ENCODE peak calls at places on chromosomes 1 and 21, in four cellular contexts. N is K562, L is IMR-90, D is body of pancreas. I is an unnamed sample.

GRCh38 chr1:246698466-246699094 is 25.6 kb upstream of the SCCPDH start:
- DNase-seq in D (no peak), L (no peak), N (no peak), I (no peak)

GRCh38 chr1:23865543-23865930 is 2.6 kb downstream of the FUCA1 start:
- DNase-seq in N (no peak), L (peak), D (peak), I (no peak)

GRCh38 chr1:244801246-244801645 is 34.2 kb upstream of the COX20 start:
- DNase-seq in D (peak), N (peak), L (peak), I (no peak)

GRCh38 chr1:26318338-26319064 is 743 bp downstream of the CD52 start:
- DNase-seq in D (no peak), N (peak), L (no peak), I (no peak)

GRCh38 chr21:16211339-16212303 is 481.8 kb downstream of the USP25 start:
- DNase-seq in L (peak), D (no peak), N (no peak), I (no peak)

GRCh38 chr1:217620814-217621213 is 10.1 kb downstream of the GPATCH2 start:
- DNase-seq in L (no peak), D (no peak), N (no peak), I (no peak)

GRCh38 chr1:215188302-215188950 is 105.9 kb downstream of the KCNK2 start:
- DNase-seq in L (peak), N (no peak), D (no peak), I (no peak)

GRCh38 chr1:214259353-214259982 is 21.5 kb upstream of the SMYD2 start:
- DNase-seq in L (peak), N (no peak), D (no peak), I (no peak)

GRCh38 chr1:29172415-29172814 is 9.3 kb downstream of the SRSF4 start:
- DNase-seq in N (no peak), D (no peak), L (no peak), I (no peak)

GRCh38 chr1:21518774-21519455 is 9.7 kb downstream of the ALPL start:
- DNase-seq in D (no peak), L (no peak), N (no peak), I (no peak)

GRCh38 chr21:39094847-39095525 is 88.3 kb downstream of the PSMG1 start:
- DNase-seq in N (peak), D (no peak), L (peak), I (no peak)

GRCh38 chr1:42681771-42682483 is at the start of gene YBX1:
- DNase-seq in D (peak), N (peak), L (peak), I (peak)

GRCh38 chr1:233394860-233395717 is 67.6 kb downstream of the MAP3K21 start:
- DNase-seq in L (peak), D (peak), N (peak), I (no peak)

GRCh38 chr21:16709866-16710550 is 802.8 kb upstream of the CXADR start:
- DNase-seq in N (no peak), D (no peak), L (peak), I (peak)

GRCh38 chr1:208298593-208299233 is 54.5 kb upstream of the PLXNA2 start:
- DNase-seq in N (no peak), L (no peak), D (peak), I (no peak)

GRCh38 chr1:37497832-37498231 is 16.7 kb downstream of the MEAF6 start:
- DNase-seq in D (peak), L (no peak), N (no peak), I (no peak)

GRCh38 chr1:111754964-111755320 is 759 bp upstream of the DDX20 start:
- DNase-seq in N (peak), L (peak), D (peak), I (peak)

GRCh38 chr1:222617367-222617951 is 438 bp upstream of the MIA3 start:
- DNase-seq in D (peak), N (peak), L (peak), I (peak)

GRCh38 chr1:182515556-182515955 is 65.6 kb downstream of the RGSL1 start:
- DNase-seq in N (no peak), L (no peak), D (no peak), I (no peak)

GRCh38 chr21:42424848-42425602 is 21.3 kb downstream of the UBASH3A start:
- DNase-seq in N (no peak), D (no peak), L (no peak), I (no peak)

GRCh38 chr1:201945157-201945556 is 1.2 kb downstream of the LMOD1 start:
- DNase-seq in D (no peak), L (no peak), N (peak), I (no peak)

GRCh38 chr21:43912910-43913309 is 47.9 kb downstream of the AGPAT3 start:
- DNase-seq in D (no peak), L (no peak), N (no peak), I (no peak)

GRCh38 chr1:151547119-151547899 is 7.2 kb downstream of the TUFT1 start:
- DNase-seq in L (peak), D (peak), N (no peak), I (peak)

GRCh38 chr1:18770799-18771198 is 88.7 kb downstream of the TAS1R2 start:
- DNase-seq in D (no peak), L (no peak), N (no peak), I (no peak)

GRCh38 chr1:76374111-76374510 is 299.6 kb downstream of the ST6GALNAC3 start:
- DNase-seq in D (no peak), L (no peak), N (no peak), I (no peak)

GRCh38 chr1:52179073-52179472 is 37.2 kb downstream of the ZFYVE9 start:
- DNase-seq in N (no peak), D (no peak), L (no peak), I (no peak)

GRCh38 chr1:113836534-113836933 is 24.3 kb upstream of the RSBN1 start:
- DNase-seq in L (no peak), D (no peak), N (no peak), I (no peak)

GRCh38 chr1:116986531-116987255 is 14.9 kb upstream of the CD101 start:
- DNase-seq in L (no peak), N (peak), D (peak), I (no peak)

GRCh38 chr1:20974069-20974468 is 187.0 kb upstream of the HP1BP3 start:
- DNase-seq in N (no peak), L (peak), D (no peak), I (no peak)

GRCh38 chr1:23561076-23561812 is 1.9 kb upstream of the ID3 start:
- DNase-seq in L (no peak), N (no peak), D (no peak), I (no peak)

GRCh38 chr1:176976236-176976635 is 188.3 kb downstream of the ASTN1 start:
- DNase-seq in L (no peak), N (no peak), D (no peak), I (no peak)

GRCh38 chr1:156865865-156866678 is 5.4 kb downstream of the NTRK1 start:
- DNase-seq in L (no peak), D (no peak), N (peak), I (no peak)

GRCh38 chr1:6634278-6635052 is 9.8 kb downstream of the THAP3 start:
- DNase-seq in L (peak), D (peak), N (peak), I (peak)

GRCh38 chr1:201299968-201300367 is 16.7 kb downstream of the PKP1 start:
- DNase-seq in N (no peak), L (peak), D (peak), I (no peak)

GRCh38 chr1:199282910-199283309 is 644.1 kb downstream of the PTPRC start:
- DNase-seq in D (no peak), N (no peak), L (peak), I (no peak)

GRCh38 chr1:48687271-48688045 is 89.2 kb downstream of the BEND5 start:
- DNase-seq in D (no peak), L (no peak), N (no peak), I (no peak)

GRCh38 chr1:145845144-145845513 is 301 bp upstream of the NUDT17 start:
- DNase-seq in N (no peak), D (no peak), L (no peak), I (no peak)

GRCh38 chr1:207346562-207346912 is 25.1 kb downstream of the CD55 start:
- DNase-seq in D (no peak), N (no peak), L (no peak), I (no peak)

GRCh38 chr1:224641030-224641429 is 24.9 kb downstream of the CNIH3 start:
- DNase-seq in D (peak), N (peak), L (no peak), I (no peak)

GRCh38 chr1:36350659-36351171 is 27.3 kb upstream of the EVA1B start:
- DNase-seq in N (no peak), D (no peak), L (peak), I (no peak)
- H3K27ac ChIP-seq in N (no peak), D (no peak), L (peak), I (no peak)

DNA sequence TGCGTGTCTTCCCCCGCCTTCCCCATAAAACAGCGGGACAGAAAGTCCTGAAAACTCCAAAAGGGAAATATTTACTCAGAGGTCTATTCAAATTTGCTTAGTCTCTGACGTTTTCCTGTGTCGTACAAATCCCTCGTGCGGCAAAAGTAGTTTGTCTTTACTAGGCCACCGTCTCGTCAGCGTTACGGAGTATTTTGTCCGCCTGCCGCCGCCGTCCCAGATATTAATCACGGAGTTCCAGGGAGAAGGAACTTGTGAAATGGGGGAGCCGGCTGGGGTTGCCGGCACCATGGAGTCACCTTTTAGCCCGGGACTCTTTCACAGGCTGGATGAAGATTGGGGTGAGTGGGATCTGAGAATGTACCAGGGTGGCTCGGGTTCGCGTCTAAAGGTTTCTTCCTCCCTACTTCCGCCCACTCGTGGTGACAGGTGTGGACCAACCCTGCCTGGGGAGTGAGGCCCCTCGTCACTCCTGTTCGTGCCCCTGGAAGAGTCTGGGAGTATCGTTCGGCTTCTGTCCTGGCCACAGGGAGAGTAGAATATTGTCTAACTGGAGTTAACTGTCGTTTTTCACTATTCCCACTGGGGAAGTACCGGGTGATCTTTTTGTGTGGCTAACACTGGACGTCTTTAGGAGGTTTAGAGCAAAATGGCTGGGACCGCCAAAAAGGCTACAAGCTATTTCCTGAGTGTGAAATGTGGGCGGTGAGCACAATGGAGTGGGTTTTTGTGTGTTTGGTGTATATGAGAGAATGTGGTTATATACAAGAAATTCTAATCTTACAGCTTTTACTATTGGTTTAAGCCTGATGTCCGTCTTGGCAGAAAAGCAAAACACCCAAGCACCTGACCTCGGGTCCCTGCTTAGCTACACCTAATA is at the start of gene ATF6:
- DNase-seq in L (peak), D (peak), N (peak), I (peak)
- TF ChIP-seq POLR2A in L (peak), D (no peak), N (peak), I (peak)

GRCh38 chr1:167082511-167083027 is 7.6 kb downstream of the GPA33 start:
- DNase-seq in L (no peak), N (no peak), D (peak), I (no peak)
- H3K27ac ChIP-seq in L (no peak), N (no peak), D (no peak), I (no peak)

DNA sequence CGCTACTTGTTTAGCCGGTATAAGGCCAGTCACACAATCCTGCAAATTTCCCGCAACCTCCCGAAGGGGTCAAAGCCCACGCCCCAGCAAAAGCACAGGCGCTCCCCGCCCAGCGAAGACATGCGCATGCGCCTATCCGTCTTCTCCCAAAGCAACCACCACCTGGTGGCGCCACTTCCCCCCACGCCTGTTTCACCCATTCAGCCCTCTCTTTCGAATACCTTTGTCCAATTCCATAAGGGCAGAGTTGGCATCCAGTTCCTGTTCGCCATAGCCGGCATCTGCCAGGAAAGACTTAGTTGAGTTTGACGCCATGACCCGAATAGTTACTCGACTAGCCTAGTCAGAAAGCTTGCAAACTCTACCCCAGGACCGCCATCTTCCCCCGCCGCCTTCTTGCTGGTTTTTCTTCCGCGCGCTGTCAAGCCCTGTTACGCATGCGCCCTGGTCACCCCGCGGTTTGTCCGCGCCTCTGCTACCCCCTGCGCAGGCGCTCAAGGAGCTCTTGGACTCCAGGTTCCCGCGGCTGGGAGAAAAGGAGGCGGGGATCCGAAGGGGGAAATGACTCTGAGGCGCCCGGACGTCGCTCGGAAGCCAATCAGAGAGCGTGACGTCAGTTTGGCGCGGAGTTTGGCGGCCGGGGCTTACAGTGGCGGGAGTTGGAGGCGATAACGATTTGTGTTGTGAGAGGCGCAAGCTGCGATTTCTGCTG is at the start of the genes DTL and INTS7:
- DNase-seq in L (peak), D (peak), N (peak), I (peak)
- TF ChIP-seq POLR2A in L (peak), D (no peak), N (peak), I (no peak)

I was measured in uterus.